ENCODE peak calls at places on chromosomes 13 and 19, in six cellular contexts. J is A549, D is lower leg skin, A is transverse colon, U is endothelial cell of umbilical vein, C is thyroid gland. O is an unnamed sample.

GRCh38 chr19:45506246-45506990 is 861 bp upstream of the VASP start:
- DNase-seq in J (peak), D (peak), A (peak), U (peak), C (peak), O (peak)

GRCh38 chr13:23356368-23356767 is 77.1 kb downstream of the SACS start:
- DNase-seq in J (no peak), D (no peak), A (no peak), U (no peak), C (no peak), O (no peak)

GRCh38 chr19:45097776-45098520 is 5.0 kb downstream of the PPP1R37 start:
- DNase-seq in J (peak), D (peak), A (no peak), U (peak), C (no peak), O (peak)

GRCh38 chr19:22617614-22618325 is 16.4 kb upstream of the ZNF492 start:
- DNase-seq in J (no peak), D (peak), A (no peak), U (no peak), C (peak), O (no peak)

GRCh38 chr13:21147827-21148226 is 28.5 kb downstream of the SKA3 start:
- DNase-seq in J (no peak), D (no peak), A (no peak), U (no peak), C (no peak), O (no peak)

GRCh38 chr13:41345165-41345920 is 34.3 kb downstream of the NAA16 start:
- DNase-seq in J (no peak), D (no peak), A (no peak), U (no peak), C (no peak), O (no peak)

GRCh38 chr13:76668141-76668540 is 218.1 kb downstream of the KCTD12 start:
- DNase-seq in J (no peak), D (no peak), A (no peak), U (peak), C (no peak), O (no peak)

GRCh38 chr19:4350111-4350510 is 6.7 kb downstream of the MPND start:
- DNase-seq in J (no peak), D (no peak), A (no peak), U (no peak), C (no peak), O (no peak)

GRCh38 chr19:33429891-33430673 is 56.6 kb downstream of the CEBPG start:
- DNase-seq in J (no peak), D (no peak), A (no peak), U (no peak), C (peak), O (no peak)

GRCh38 chr13:96636310-96636709 is 358.0 kb downstream of the OXGR1 start:
- DNase-seq in J (no peak), D (no peak), A (no peak), U (no peak), C (no peak), O (no peak)

GRCh38 chr13:41678320-41678719 is 221.0 kb downstream of the RGCC start:
- DNase-seq in J (no peak), D (no peak), A (no peak), U (no peak), C (no peak), O (no peak)

GRCh38 chr13:106507560-106508274 is 27.7 kb downstream of the EFNB2 start:
- DNase-seq in J (peak), D (no peak), A (no peak), U (no peak), C (no peak), O (no peak)

GRCh38 chr19:9075064-9075964 is 11.5 kb upstream of the OR1M1 start:
- DNase-seq in J (peak), D (no peak), A (peak), U (peak), C (peak), O (peak)

GRCh38 chr13:98445340-98446233 is 131.3 kb downstream of the STK24 start:
- DNase-seq in J (peak), D (peak), A (peak), U (peak), C (peak), O (peak)

GRCh38 chr19:51019544-51019925 is at the start of gene KLK10:
- DNase-seq in J (no peak), D (no peak), A (no peak), U (no peak), C (no peak), O (no peak)

GRCh38 chr13:30792257-30793000 is 57.1 kb downstream of the ALOX5AP start:
- DNase-seq in J (peak), D (peak), A (peak), U (peak), C (peak), O (peak)

GRCh38 chr19:13056052-13056660 is 46.5 kb downstream of the LYL1 start:
- DNase-seq in J (no peak), D (peak), A (peak), U (no peak), C (peak), O (no peak)

GRCh38 chr13:109569938-109570711 is 216.3 kb downstream of the IRS2 start:
- DNase-seq in J (no peak), D (no peak), A (no peak), U (no peak), C (no peak), O (no peak)

GRCh38 chr19:46841458-46842083 is 9.1 kb downstream of the AP2S1 start:
- DNase-seq in J (peak), D (no peak), A (peak), U (no peak), C (no peak), O (no peak)

GRCh38 chr19:29365836-29366417 is 153.0 kb upstream of the UQCRFS1 start:
- DNase-seq in J (no peak), D (peak), A (no peak), U (no peak), C (no peak), O (no peak)

GRCh38 chr19:39845621-39846175 is 481 bp downstream of the FBL start:
- DNase-seq in J (no peak), D (no peak), A (no peak), U (no peak), C (no peak), O (no peak)

GRCh38 chr19:48445256-48445605 is 552 bp upstream of the GRWD1 start:
- DNase-seq in J (peak), D (peak), A (no peak), U (peak), C (peak), O (no peak)

GRCh38 chr13:52955505-52955904 is 73.1 kb upstream of the OLFM4 start:
- DNase-seq in J (no peak), D (no peak), A (no peak), U (no peak), C (no peak), O (no peak)

GRCh38 chr19:51341066-51341465 is 873 bp downstream of the VSIG10L start:
- DNase-seq in J (no peak), D (no peak), A (no peak), U (no peak), C (no peak), O (no peak)

GRCh38 chr13:94712287-94712811 is at the start of gene SOX21:
- DNase-seq in J (peak), D (peak), A (no peak), U (peak), C (no peak), O (no peak)

GRCh38 chr19:40445945-40446784 is 2.0 kb upstream of the SERTAD3 start:
- DNase-seq in J (peak), D (no peak), A (peak), U (no peak), C (peak), O (peak)

GRCh38 chr19:10433131-10433536 is 12.8 kb downstream of the PDE4A start:
- DNase-seq in J (no peak), D (no peak), A (no peak), U (no peak), C (no peak), O (no peak)

GRCh38 chr13:105598551-105598950 is 936.9 kb downstream of the EFNB2 start:
- DNase-seq in J (no peak), D (no peak), A (no peak), U (no peak), C (no peak), O (no peak)

GRCh38 chr13:47256618-47257017 is 359.8 kb upstream of the HTR2A start:
- DNase-seq in J (no peak), D (no peak), A (no peak), U (no peak), C (no peak), O (no peak)

GRCh38 chr19:58551123-58551497 is 3.8 kb downstream of the CHMP2A start:
- DNase-seq in J (no peak), D (no peak), A (no peak), U (no peak), C (no peak), O (no peak)

GRCh38 chr19:50723735-50724521 is 764 bp downstream of the CLEC11A start:
- DNase-seq in J (no peak), D (no peak), A (no peak), U (no peak), C (no peak), O (no peak)

GRCh38 chr19:48724796-48725753 is 5.5 kb upstream of the MAMSTR start:
- DNase-seq in J (peak), D (no peak), A (peak), U (peak), C (no peak), O (no peak)

GRCh38 chr13:42215578-42216421 is 56.2 kb upstream of the AKAP11 start:
- DNase-seq in J (peak), D (no peak), A (no peak), U (peak), C (peak), O (no peak)

GRCh38 chr13:93915269-93915809 is 564.1 kb downstream of the DCT start:
- DNase-seq in J (no peak), D (no peak), A (no peak), U (no peak), C (no peak), O (no peak)

GRCh38 chr19:13297023-13297422 is 146.8 kb downstream of the IER2 start:
- DNase-seq in J (no peak), D (no peak), A (no peak), U (no peak), C (no peak), O (no peak)

GRCh38 chr13:33017410-33017929 is 1.2 kb downstream of the KL start:
- DNase-seq in J (peak), D (peak), A (peak), U (peak), C (peak), O (no peak)

GRCh38 chr19:19662344-19662743 is 1.1 kb downstream of the ATP13A1 start:
- DNase-seq in J (no peak), D (no peak), A (no peak), U (no peak), C (no peak), O (no peak)

GRCh38 chr19:19661141-19661674 is 2.3 kb downstream of the ATP13A1 start:
- DNase-seq in J (no peak), D (no peak), A (no peak), U (no peak), C (no peak), O (no peak)

GRCh38 chr19:19661675-19662251 is 1.7 kb downstream of the ATP13A1 start:
- DNase-seq in J (no peak), D (no peak), A (peak), U (no peak), C (no peak), O (no peak)

GRCh38 chr19:19662866-19663291 is 597 bp downstream of the ATP13A1 start:
- DNase-seq in J (no peak), D (no peak), A (no peak), U (no peak), C (no peak), O (no peak)

GRCh38 chr19:19663292-19664120 is at the start of gene ATP13A1:
- DNase-seq in J (peak), D (peak), A (peak), U (peak), C (peak), O (peak)
- TF ChIP-seq POLR2A in J (peak), D (no peak), A (peak), U (peak), C (peak), O (no peak)

DNA sequence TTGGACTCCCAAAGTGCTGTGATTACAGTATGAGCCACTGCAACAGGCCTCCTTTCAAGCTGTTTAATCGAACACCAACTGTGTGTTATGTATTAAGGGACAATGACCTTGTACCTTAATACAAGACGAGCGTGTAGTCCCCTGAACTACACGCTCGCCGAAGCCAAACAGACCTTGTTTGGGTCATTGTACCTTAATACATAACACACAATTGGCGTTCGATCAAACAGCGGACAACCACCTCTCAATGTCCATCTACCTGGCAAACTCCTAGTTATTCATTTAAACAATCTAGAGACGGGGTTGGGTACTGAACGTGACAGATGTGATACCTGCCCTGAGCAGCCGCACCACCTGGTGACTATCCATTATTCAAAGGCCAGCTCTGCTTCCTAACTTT is 1.3 kb downstream of the CHERP start:
- DNase-seq in J (no peak), D (no peak), A (no peak), U (no peak), C (no peak), O (no peak)
- H3K4me3 ChIP-seq in J (peak), D (no peak), A (no peak), U (no peak), C (peak), O (peak)

GRCh38 chr19:1719519-1719918 is 33.8 kb upstream of the ONECUT3 start:
- DNase-seq in J (no peak), D (no peak), A (no peak), U (no peak), C (no peak), O (no peak)

GRCh38 chr19:1717200-1717969 is 35.9 kb upstream of the ONECUT3 start:
- DNase-seq in J (no peak), D (no peak), A (no peak), U (no peak), C (no peak), O (no peak)

GRCh38 chr19:1717970-1718264 is 35.4 kb upstream of the ONECUT3 start:
- DNase-seq in J (no peak), D (no peak), A (no peak), U (no peak), C (no peak), O (no peak)

GRCh38 chr19:1718382-1719315 is 34.7 kb upstream of the ONECUT3 start:
- DNase-seq in J (no peak), D (no peak), A (no peak), U (no peak), C (no peak), O (no peak)

DNA sequence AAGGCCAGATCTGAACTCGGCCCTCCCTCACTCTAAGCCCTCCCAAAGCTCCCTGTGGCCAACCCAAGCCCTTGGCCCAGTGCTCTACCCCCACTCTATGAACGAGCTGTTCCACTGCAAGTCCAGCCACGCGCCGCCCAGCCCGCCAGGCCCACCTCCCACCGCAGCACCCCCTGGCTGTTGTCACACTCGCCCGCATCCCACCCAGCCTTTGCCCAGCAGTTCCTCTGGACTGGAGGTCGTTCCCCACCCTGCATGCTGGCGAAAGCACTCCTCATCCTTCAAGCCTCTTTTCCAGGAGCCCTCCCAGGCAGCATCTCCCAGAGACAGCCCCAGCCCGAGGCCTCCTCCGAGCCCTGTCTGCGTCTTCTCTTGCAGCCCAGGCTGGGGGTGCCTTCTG is 33.1 kb upstream of the ONECUT3 start:
- DNase-seq in J (no peak), D (no peak), A (no peak), U (no peak), C (no peak), O (no peak)
- TF ChIP-seq POLR2A in J (no peak), D (no peak), A (no peak), U (no peak), C (no peak), O (no peak)

DNA sequence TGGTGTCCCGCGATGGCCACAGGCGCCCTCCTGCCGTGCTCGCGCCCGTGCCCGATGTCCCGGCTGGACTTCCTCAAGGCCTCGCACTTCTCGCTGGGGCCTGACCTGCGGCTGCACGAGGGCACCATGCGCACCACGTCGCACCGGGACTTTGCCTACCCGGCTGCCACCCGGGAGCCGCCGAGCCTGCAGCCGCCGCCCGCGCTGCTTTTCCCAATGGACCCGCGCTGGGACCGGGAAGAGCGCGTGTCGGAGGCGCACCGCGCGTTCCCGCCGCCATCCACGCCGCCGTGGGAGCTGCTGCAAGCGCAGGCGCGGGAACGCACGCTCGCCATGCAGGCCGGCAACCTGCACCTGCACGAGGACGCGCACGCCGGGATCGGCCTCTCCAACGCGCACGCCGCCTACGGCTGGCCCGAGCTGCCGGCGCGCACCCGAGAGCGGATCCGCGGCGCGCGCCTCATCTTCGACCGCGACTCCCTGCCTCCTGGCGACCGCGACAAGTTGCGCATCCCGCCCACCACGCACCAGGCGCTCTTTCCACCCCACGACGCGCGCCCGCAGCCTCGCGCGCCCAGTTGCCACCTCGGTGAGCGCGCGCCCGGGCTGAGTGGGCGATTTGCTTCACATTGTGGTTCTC is 12.1 kb upstream of the PEX11G start:
- DNase-seq in J (peak), D (no peak), A (peak), U (peak), C (no peak), O (no peak)
- H3K4me3 ChIP-seq in J (peak), D (no peak), A (peak), U (no peak), C (no peak), O (peak)

GRCh38 chr13:113351514-113352026 is 12.4 kb downstream of the GRTP1 start:
- DNase-seq in J (no peak), D (no peak), A (no peak), U (no peak), C (peak), O (no peak)

GRCh38 chr13:113355621-113356020 is 8.3 kb downstream of the GRTP1 start:
- DNase-seq in J (no peak), D (no peak), A (no peak), U (no peak), C (no peak), O (no peak)

GRCh38 chr13:113354831-113355610 is 8.9 kb downstream of the GRTP1 start:
- DNase-seq in J (no peak), D (no peak), A (no peak), U (no peak), C (no peak), O (no peak)

GRCh38 chr13:113350938-113351335 is 13.0 kb downstream of the GRTP1 start:
- DNase-seq in J (no peak), D (no peak), A (no peak), U (no peak), C (no peak), O (no peak)

GRCh38 chr13:113353254-113353653 is 10.7 kb downstream of the GRTP1 start:
- DNase-seq in J (no peak), D (no peak), A (no peak), U (no peak), C (no peak), O (no peak)
- TF ChIP-seq POLR2A in J (no peak), D (no peak), A (no peak), U (no peak), C (no peak), O (no peak)

GRCh38 chr19:3098141-3098514 is 4.0 kb downstream of the GNA11 start:
- DNase-seq in J (no peak), D (no peak), A (no peak), U (peak), C (no peak), O (no peak)
- H3K4me3 ChIP-seq in J (no peak), D (no peak), A (peak), U (no peak), C (no peak), O (peak)

GRCh38 chr19:12052571-12053169 is at the start of gene ZNF878:
- DNase-seq in J (no peak), D (peak), A (peak), U (peak), C (peak), O (peak)
- TF ChIP-seq POLR2A in J (no peak), D (no peak), A (peak), U (peak), C (peak), O (peak)

O was measured in breast epithelium.